ENCODE peak calls at places on chromosomes 4 and X, in four cellular contexts. L is CD4-positive, CD25-positive, alpha-beta regulatory T cell; R is lung; U is Panc1. G is an unnamed sample.
A peak's percentile ranks its signal among the peaks of the same experiment; 100 is the strongest.

GRCh38 chrX:110846071-110846470 is 50.5 kb upstream of the CHRDL1 start:
- DNase-seq in U (no peak), L (no peak), R (no peak), G (no peak)

GRCh38 chr4:145283909-145284308 is 103.5 kb upstream of the OTUD4 start:
- DNase-seq in L (no peak), R (no peak), U (no peak), G (no peak)

GRCh38 chrX:151359931-151360871 is 36.8 kb upstream of the VMA21 start:
- DNase-seq in U (no peak), L (peak; percentile 20), R (no peak), G (no peak)

GRCh38 chrX:97743014-97743413 is 859.3 kb downstream of the RPA4 start:
- DNase-seq in U (no peak), L (peak; percentile 5), R (no peak), G (no peak)

GRCh38 chr4:1808851-1809753 is 16.0 kb downstream of the FGFR3 start:
- DNase-seq in L (no peak), R (no peak), U (no peak), G (no peak)

GRCh38 chr4:173218411-173219125 is 50.0 kb downstream of the GALNT7 start:
- DNase-seq in R (no peak), U (no peak), L (no peak), G (no peak)

GRCh38 chr4:74365761-74366160 is 816 bp downstream of the EREG start:
- DNase-seq in R (no peak), L (no peak), U (no peak), G (no peak)

GRCh38 chr4:121790976-121791375 is 10.1 kb upstream of the EXOSC9 start:
- DNase-seq in R (no peak), L (no peak), U (no peak), G (no peak)

GRCh38 chr4:147110473-147110872 is 164.8 kb upstream of the TTC29 start:
- DNase-seq in R (no peak), U (no peak), L (no peak), G (no peak)

GRCh38 chr4:178632415-178632814 is 1190.2 kb upstream of the AGA start:
- DNase-seq in U (no peak), R (no peak), L (no peak), G (no peak)

GRCh38 chrX:48676106-48676892 is 7.3 kb upstream of the WAS start:
- DNase-seq in L (peak; percentile 93), U (peak; percentile 52), R (peak; percentile 88), G (peak; percentile 84)

GRCh38 chr4:38671594-38671943 is 7.6 kb downstream of the KLF3 start:
- DNase-seq in U (no peak), R (no peak), L (peak; percentile 50), G (no peak)

GRCh38 chr4:38668203-38668602 is 4.2 kb downstream of the KLF3 start:
- DNase-seq in R (no peak), U (no peak), L (no peak), G (no peak)

GRCh38 chr4:38669233-38669632 is 5.2 kb downstream of the KLF3 start:
- DNase-seq in U (no peak), L (no peak), R (no peak), G (no peak)

GRCh38 chr4:38670939-38671593 is 7.1 kb downstream of the KLF3 start:
- DNase-seq in U (no peak), L (no peak), R (peak; percentile 42), G (no peak)

DNA sequence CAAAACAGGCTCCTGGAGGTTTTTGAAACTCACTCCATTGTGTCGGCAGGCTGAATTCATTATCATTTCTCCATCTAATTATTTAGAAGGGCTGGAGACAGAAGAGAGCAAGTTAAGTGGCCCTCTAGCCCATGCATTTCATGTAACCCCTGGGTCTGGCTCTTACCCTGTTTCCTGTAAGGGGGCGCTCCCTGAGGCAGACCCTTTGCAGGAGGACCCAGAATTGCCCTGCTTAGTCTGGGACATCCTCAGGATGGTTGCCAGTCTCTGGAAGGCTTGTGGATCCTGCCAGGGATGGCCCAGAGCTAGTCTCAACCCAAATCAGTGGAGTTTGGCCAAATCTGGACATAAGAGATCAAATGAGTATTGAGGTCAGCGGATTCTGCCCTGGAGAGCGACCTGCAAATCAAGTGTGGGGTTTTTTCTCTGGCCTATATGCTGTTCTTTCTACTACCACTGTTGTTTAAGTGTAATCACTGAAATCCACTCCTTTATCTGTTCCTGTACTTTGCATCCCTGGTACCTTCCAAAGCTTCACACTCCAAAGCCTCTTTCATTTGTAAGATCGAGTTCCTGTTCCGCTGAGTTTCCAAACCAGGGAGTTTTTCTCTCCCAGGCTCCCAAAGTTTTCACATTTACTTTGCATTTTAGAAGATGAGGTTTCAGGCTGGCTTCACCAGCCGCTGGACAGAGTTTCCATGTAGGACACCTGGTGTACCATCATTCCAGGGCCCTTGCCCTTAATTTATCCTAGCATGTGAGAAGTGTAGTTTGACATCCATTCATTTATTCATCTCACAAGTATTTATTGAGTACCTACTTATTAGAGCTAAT is 6.3 kb downstream of the KLF3 start:
- DNase-seq in L (no peak), U (no peak), R (no peak), G (no peak)
- H3K27ac ChIP-seq in L (peak overlapping the region; percentile 89), U (no peak overlapping the region), R (peak overlapping the region; percentile 37), G (peak overlapping the region; percentile 54)

GRCh38 chrX:40003982-40004535 is 93.7 kb downstream of the BCOR start:
- DNase-seq in U (no peak), L (no peak), R (no peak), G (no peak)
- H3K27ac ChIP-seq in U (no peak overlapping the region), L (no peak overlapping the region), R (no peak overlapping the region), G (no peak overlapping the region)

GRCh38 chr4:139651282-139652194 is 14.1 kb upstream of the MGST2 start:
- DNase-seq in U (no peak), L (peak; percentile 80), R (peak; percentile 74), G (peak; percentile 28)
- H3K27ac ChIP-seq in U (no peak overlapping the region), L (no peak overlapping the region), R (no peak overlapping the region), G (no peak overlapping the region)

GRCh38 chr4:82782626-82783025 is 16.0 kb downstream of the SCD5 start:
- DNase-seq in R (no peak), U (no peak), L (no peak), G (no peak)
- H3K27ac ChIP-seq in R (no peak overlapping the region), U (no peak overlapping the region), L (no peak overlapping the region), G (no peak overlapping the region)

DNA sequence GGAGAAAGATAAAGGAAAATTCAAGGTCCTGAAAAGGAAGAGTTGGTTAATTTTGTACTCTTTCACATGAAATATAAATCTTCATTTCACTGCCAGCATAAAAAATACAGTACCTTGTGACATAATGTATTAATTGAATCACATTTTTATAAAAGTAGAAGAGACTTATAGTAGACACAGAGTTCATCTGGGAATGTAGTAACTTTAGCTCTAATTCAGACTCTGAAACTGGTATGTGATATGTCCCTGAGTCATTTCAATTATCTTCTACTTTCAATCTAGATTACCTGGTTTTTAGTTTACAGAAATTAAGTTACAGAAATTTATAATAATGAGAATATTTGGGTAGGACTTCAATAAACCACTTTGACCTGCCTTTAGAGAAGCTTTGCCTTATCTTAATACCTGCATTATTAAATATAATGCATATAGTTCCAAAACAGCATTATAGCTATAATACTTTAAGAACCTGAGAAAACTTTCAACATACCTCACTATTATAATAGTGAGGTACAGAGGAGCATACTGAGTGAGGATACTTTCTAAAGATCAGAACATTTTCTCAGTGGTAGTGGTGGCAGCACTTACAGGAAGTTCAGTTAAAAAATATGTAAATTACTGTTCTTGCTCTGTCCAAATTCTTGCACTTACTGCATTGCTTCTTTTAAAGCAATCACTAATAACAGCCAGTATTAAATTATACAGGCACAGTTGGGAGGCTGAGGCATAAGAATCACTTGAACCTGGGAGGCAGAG is 11.2 kb downstream of the NEK1 start:
- DNase-seq in L (no peak), R (no peak), U (no peak), G (no peak)
- H3K27ac ChIP-seq in L (no peak overlapping the region), R (no peak overlapping the region), U (no peak overlapping the region), G (no peak overlapping the region)

GRCh38 chr4:94595013-94595412 is 143.3 kb downstream of the PDLIM5 start:
- DNase-seq in U (no peak), L (no peak), R (no peak), G (no peak)
- H3K27ac ChIP-seq in U (no peak overlapping the region), L (no peak overlapping the region), R (no peak overlapping the region), G (no peak overlapping the region)

DNA sequence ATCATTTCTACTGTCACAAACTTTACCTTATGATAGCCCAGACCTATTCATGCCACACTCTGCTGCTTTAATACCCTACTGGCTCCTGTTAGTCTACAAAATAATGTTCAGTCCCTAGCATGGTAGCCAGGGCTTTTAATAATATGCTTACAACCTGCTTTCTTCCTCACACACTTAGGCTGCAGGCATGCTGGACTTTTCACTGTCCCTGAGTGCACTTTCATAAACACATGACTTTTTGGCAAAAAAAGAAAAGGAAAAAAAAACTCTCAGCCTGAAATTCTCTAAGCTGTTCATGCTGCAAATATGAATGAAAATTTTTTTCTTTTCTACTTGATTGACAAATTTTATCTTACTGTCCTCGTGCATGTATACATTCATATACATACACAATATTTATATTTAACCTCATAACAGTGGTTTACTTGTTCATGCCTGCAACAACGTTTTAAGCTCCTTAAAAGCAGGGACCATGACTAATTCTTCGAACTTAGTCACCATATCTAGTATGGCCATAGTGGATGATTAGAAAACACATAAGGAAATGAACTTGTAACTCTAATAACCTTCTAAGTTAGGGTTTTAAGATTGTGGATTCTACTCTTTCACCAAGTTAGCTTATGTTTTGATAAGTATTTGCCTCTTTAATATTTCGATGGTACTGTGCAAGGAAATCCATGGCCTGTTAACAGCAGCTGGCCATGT is 229.5 kb downstream of the SPCS3 start:
- DNase-seq in L (no peak), R (no peak), U (no peak), G (no peak)
- H3K27ac ChIP-seq in L (no peak overlapping the region), R (no peak overlapping the region), U (no peak overlapping the region), G (no peak overlapping the region)

DNA sequence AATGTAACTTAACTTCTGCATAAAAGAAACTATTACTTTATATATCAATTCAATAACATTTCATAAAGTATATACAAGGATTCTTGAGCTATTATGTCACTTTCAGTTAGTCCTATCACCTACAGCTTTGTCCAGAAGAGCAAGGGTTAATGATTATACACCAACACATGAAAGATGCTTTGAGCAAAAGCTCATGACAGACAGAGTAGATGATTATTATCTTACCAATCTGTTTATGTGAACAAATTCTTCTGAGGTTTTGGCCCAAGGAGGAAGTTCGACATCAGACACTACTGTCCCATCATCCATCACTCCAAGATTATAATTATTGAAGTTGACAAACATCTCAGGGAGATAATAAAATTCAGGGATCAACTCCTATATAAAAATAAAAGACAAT is 166.7 kb upstream of the MAB21L2 start:
- DNase-seq in U (no peak), R (no peak), L (no peak), G (no peak)
- H3K27ac ChIP-seq in U (no peak overlapping the region), R (no peak overlapping the region), L (no peak overlapping the region), G (no peak overlapping the region)

DNA sequence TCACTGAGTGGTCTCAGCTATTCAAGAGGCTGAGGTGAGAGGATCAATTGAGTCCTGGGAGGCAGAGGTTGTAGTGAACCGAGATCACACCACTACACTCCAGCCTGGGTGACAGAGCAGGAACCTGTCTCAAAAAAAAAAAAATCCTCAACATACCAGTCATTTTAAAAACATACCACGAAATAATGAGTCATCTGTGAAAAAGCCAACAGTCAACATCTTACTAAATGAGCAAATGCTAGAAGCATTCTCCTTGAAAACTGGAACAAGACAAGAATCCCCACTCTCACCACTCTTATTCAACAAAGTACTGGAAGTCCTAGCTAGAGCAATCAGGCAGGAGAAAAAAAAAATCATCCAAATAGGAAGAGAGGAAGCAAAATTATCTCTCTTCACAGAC is 104.0 kb upstream of the ARHGEF9 start:
- DNase-seq in U (peak; percentile 4), R (no peak), L (no peak), G (no peak)
- H3K27ac ChIP-seq in U (no peak overlapping the region), R (no peak overlapping the region), L (no peak overlapping the region), G (no peak overlapping the region)